ENCODE peak calls at places on chromosomes 5 and 9, in six cellular contexts. L is breast epithelium, E is fibroblast of the aortic adventitia, O is body of pancreas, V is heart left ventricle, D is AG10803. R is an unnamed sample.

GRCh38 chr5:146883496-146883895 is 4.9 kb upstream of the PPP2R2B start:
- DNase-seq in L (no peak), E (no peak), O (no peak), V (no peak), D (no peak), R (no peak)

GRCh38 chr5:180059326-180059725 is 12.2 kb downstream of the RNF130 start:
- DNase-seq in L (no peak), E (no peak), O (no peak), V (no peak), D (no peak), R (no peak)

GRCh38 chr5:10248378-10249260 is 1.1 kb downstream of the ATPSCKMT start:
- DNase-seq in L (no peak), E (no peak), O (no peak), V (no peak), D (no peak), R (no peak)

GRCh38 chr5:117054808-117055398 is 480.3 kb upstream of the SEMA6A start:
- DNase-seq in L (no peak), E (no peak), O (peak), V (no peak), D (no peak), R (no peak)

GRCh38 chr5:65846102-65846501 is 80.3 kb upstream of the ERBIN start:
- DNase-seq in L (no peak), E (no peak), O (no peak), V (no peak), D (no peak), R (no peak)

GRCh38 chr5:159773062-159773924 is 143.0 kb upstream of the ADRA1B start:
- DNase-seq in L (peak), E (peak), O (peak), V (peak), D (peak), R (peak)

GRCh38 chr9:27610622-27611021 is 37.3 kb upstream of the C9orf72 start:
- DNase-seq in L (no peak), E (no peak), O (no peak), V (no peak), D (no peak), R (no peak)

GRCh38 chr5:84729326-84729725 is 344.6 kb upstream of the EDIL3 start:
- DNase-seq in L (no peak), E (peak), O (no peak), V (no peak), D (no peak), R (peak)

GRCh38 chr9:94906181-94906580 is 179.7 kb downstream of the AOPEP start:
- DNase-seq in L (no peak), E (no peak), O (no peak), V (no peak), D (no peak), R (no peak)

GRCh38 chr5:154940375-154940771 is 500 bp upstream of the MRPL22 start:
- DNase-seq in L (no peak), E (no peak), O (no peak), V (no peak), D (no peak), R (no peak)
- H3K4me3 ChIP-seq in L (peak), E (peak), O (no peak), V (peak), D (peak), R (peak)

DNA sequence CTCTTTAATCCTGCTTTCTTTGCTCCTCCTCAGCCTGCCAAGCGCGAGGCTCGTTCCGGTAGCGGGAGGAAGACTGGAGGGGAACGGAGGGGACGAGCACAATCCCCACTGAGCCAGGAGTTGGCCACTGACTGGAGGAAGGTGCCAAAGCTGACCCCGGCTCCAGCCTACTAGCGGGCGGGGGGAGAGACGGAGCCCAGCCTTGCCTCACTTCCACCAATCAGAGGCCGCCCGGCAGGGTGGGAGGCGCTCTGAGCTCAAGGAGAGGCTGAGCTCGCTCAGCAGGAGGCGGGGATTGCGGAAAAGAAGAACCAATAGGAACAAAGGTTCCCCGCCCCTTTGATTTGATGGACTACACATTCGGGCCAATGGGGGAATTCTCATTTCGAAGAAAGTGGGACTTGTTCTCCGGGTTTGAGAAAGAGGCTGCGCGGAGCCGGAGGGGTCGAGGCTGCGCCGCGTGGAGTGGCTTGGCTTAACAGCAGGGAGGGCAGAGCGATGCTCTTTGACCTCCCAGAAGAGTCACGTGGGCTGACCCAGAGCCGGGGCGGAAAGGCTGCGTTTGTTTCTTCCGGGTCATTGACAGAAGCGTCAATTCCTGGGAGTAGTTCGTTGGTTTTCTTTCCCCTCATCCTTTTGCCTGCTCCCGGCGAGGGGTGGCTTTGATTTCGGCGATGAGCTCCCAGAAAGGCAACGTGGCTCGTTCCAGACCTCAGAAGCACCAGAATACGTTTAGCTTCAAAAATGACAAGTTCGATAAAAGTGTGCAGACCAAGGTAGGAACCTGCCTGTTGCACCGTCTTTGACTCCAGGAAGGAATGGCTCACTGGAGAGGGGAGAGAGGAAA is at the start of the genes ABHD17B and C9orf85:
- DNase-seq in L (peak), E (peak), O (peak), V (peak), D (peak), R (peak)
- TF ChIP-seq CTCF in L (no peak), E (no peak), O (no peak), V (no peak), D (no peak), R (no peak)

DNA sequence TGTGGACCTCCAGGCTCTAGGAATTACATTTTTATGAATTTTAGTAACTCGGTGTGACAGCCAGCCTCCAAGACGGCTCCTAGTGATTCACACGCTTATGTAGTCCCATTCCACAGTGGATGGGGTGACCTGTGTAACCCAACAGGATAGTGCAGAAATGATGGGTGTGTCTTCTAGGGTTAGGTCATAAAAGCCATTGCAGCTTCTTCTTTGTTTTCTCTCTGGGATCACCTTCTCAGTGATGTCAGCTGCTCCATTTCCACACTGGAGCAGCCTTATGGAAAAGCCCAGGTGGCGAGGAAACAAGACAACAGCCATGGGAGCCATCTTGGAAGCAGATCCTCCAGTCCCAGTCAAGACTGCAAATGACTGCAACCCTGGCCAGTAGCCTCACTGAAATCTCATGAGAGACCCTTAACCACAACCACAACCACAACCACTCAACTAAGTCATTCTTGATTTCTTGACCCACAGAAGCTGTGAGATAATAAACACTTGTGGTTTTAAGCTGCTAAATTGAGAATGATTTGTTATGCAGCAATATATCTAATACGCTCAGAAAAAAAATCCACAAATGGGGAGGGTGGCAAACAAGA is 5.1 kb upstream of the GNPDA1 start:
- DNase-seq in L (no peak), E (peak), O (no peak), V (no peak), D (peak), R (no peak)
- H3K4me3 ChIP-seq in L (no peak), E (no peak), O (no peak), V (no peak), D (no peak), R (no peak)

GRCh38 chr9:87077986-87078385 is 130.7 kb upstream of the GAS1 start:
- DNase-seq in L (no peak), E (no peak), O (no peak), V (no peak), D (no peak), R (no peak)

GRCh38 chr9:87083986-87084385 is 136.7 kb upstream of the GAS1 start:
- DNase-seq in L (no peak), E (no peak), O (no peak), V (no peak), D (no peak), R (no peak)

GRCh38 chr9:87081523-87081922 is 134.2 kb upstream of the GAS1 start:
- DNase-seq in L (no peak), E (peak), O (no peak), V (no peak), D (no peak), R (no peak)

GRCh38 chr9:87084407-87084806 is 137.1 kb upstream of the GAS1 start:
- DNase-seq in L (no peak), E (no peak), O (no peak), V (no peak), D (no peak), R (no peak)

GRCh38 chr9:87080512-87081225 is 133.4 kb upstream of the GAS1 start:
- DNase-seq in L (no peak), E (peak), O (no peak), V (no peak), D (no peak), R (peak)
- TF ChIP-seq CTCF in L (no peak), E (peak), O (peak), V (peak), D (no peak), R (peak)

GRCh38 chr9:120210301-120210700 is 369.7 kb downstream of the CDK5RAP2 start:
- DNase-seq in L (no peak), E (no peak), O (no peak), V (no peak), D (no peak), R (no peak)
- H3K4me3 ChIP-seq in L (no peak), E (no peak), O (no peak), V (no peak), D (no peak), R (no peak)

GRCh38 chr9:5072871-5073270 is 87.8 kb downstream of the JAK2 start:
- DNase-seq in L (no peak), E (no peak), O (no peak), V (no peak), D (no peak), R (no peak)

GRCh38 chr9:5073701-5074100 is 88.6 kb downstream of the JAK2 start:
- DNase-seq in L (no peak), E (no peak), O (no peak), V (no peak), D (peak), R (no peak)
- TF ChIP-seq CTCF in L (no peak), E (no peak), O (no peak), V (no peak), D (peak), R (no peak)